ENCODE peak calls at places on chromosomes 16 and 17, in nine cellular contexts. S is GM06990; R is iPS DF 6.9; M is upper lobe of left lung; Z is right lobe of liver; C is HepG2; W is pancreas; E is Jurkat, Clone E6-1; F is AG10803. L is an unnamed sample.

GRCh38 chr17:66466933-66467367 is 164.5 kb downstream of the PRKCA start:
- DNase-seq in S (no peak), W (no peak), C (peak), R (no peak), Z (no peak), F (peak), E (no peak), M (no peak), L (peak)

GRCh38 chr16:24977673-24978065 is 37.5 kb downstream of the ARHGAP17 start:
- DNase-seq in S (no peak), W (no peak), Z (no peak), R (no peak), C (peak), E (no peak), F (peak), M (no peak), L (no peak)

GRCh38 chr16:88856122-88856827 is 472 bp downstream of the GALNS start:
- DNase-seq in S (no peak), F (no peak), R (no peak), M (no peak), C (no peak), E (no peak), W (peak), Z (no peak), L (peak)

GRCh38 chr16:58012481-58012880 is 11.3 kb downstream of the USB1 start:
- DNase-seq in S (no peak), W (no peak), R (no peak), F (no peak), C (no peak), Z (peak), E (no peak), M (no peak), L (no peak)

GRCh38 chr16:23031508-23032098 is 117.6 kb downstream of the USP31 start:
- DNase-seq in F (no peak), R (no peak), W (no peak), C (no peak), S (no peak), E (no peak), M (no peak), Z (no peak), L (no peak)

GRCh38 chr17:63740464-63741181 is 976 bp downstream of the STRADA start:
- DNase-seq in Z (no peak), M (no peak), R (no peak), E (no peak), F (peak), S (peak), C (no peak), W (no peak), L (no peak)

GRCh38 chr17:17269926-17270773 is 10.9 kb downstream of the COPS3 start:
- DNase-seq in Z (no peak), E (no peak), S (no peak), F (no peak), M (no peak), W (no peak), C (peak), R (peak), L (no peak)

GRCh38 chr17:74361613-74362391 is at the start of gene BTBD17:
- DNase-seq in S (no peak), Z (peak), W (peak), E (no peak), C (peak), F (no peak), R (no peak), M (peak), L (no peak)

GRCh38 chr16:22937169-22937568 is 123.2 kb downstream of the HS3ST2 start:
- DNase-seq in E (no peak), Z (no peak), S (no peak), C (no peak), R (no peak), W (no peak), M (no peak), F (no peak), L (no peak)

GRCh38 chr17:73360961-73361761 is 49.4 kb upstream of the CDC42EP4 start:
- DNase-seq in M (no peak), S (no peak), F (no peak), Z (no peak), R (no peak), C (no peak), W (no peak), E (no peak), L (no peak)

GRCh38 chr16:483351-484075 is 44.0 kb upstream of the CAPN15 start:
- DNase-seq in M (no peak), W (no peak), Z (no peak), S (no peak), F (no peak), C (no peak), R (no peak), E (no peak), L (peak)

GRCh38 chr16:70151941-70152509 is 21.6 kb upstream of the CLEC18C start:
- DNase-seq in C (no peak), R (no peak), E (no peak), Z (no peak), S (no peak), W (no peak), F (no peak), M (no peak), L (no peak)

GRCh38 chr16:4718466-4718865 is 15.6 kb downstream of the ANKS3 start:
- DNase-seq in Z (no peak), E (no peak), W (no peak), S (no peak), R (no peak), M (no peak), C (no peak), F (no peak), L (no peak)

GRCh38 chr17:28944862-28945741 is 6.2 kb downstream of the PHF12 start:
- DNase-seq in M (no peak), S (no peak), Z (no peak), C (no peak), R (no peak), W (no peak), E (no peak), F (peak), L (no peak)

GRCh38 chr17:9729034-9729650 is 62.2 kb downstream of the DHRS7C start:
- DNase-seq in Z (no peak), M (no peak), F (peak), S (no peak), E (peak), R (peak), W (no peak), C (peak), L (no peak)

GRCh38 chr16:57757326-57757786 is 21.8 kb downstream of the KATNB1 start:
- DNase-seq in S (peak), F (peak), E (peak), R (no peak), M (peak), W (peak), Z (peak), C (peak), L (peak)

GRCh38 chr17:34725008-34725407 is 145.6 kb downstream of the TMEM132E start:
- DNase-seq in F (no peak), M (no peak), W (no peak), S (no peak), R (no peak), E (no peak), Z (no peak), C (no peak), L (no peak)

GRCh38 chr17:6204203-6204722 is 134.1 kb downstream of the WSCD1 start:
- DNase-seq in M (no peak), Z (no peak), F (no peak), R (no peak), S (no peak), C (no peak), W (no peak), E (no peak), L (no peak)

GRCh38 chr16:56344518-56345405 is 80.6 kb downstream of the AMFR start:
- DNase-seq in F (no peak), M (no peak), S (no peak), C (no peak), R (no peak), W (peak), E (no peak), Z (peak), L (no peak)
- H3K4me3 ChIP-seq in F (no peak), M (no peak), S (no peak), C (no peak), R (no peak), W (no peak), E (no peak), Z (no peak), L (no peak)

GRCh38 chr17:47708864-47709541 is 15.0 kb downstream of the TBKBP1 start:
- DNase-seq in W (peak), E (no peak), Z (peak), R (no peak), C (no peak), F (no peak), M (no peak), S (no peak), L (no peak)
- H3K4me3 ChIP-seq in W (peak), E (no peak), Z (no peak), R (peak), C (no peak), F (no peak), M (peak), S (no peak), L (no peak)

DNA sequence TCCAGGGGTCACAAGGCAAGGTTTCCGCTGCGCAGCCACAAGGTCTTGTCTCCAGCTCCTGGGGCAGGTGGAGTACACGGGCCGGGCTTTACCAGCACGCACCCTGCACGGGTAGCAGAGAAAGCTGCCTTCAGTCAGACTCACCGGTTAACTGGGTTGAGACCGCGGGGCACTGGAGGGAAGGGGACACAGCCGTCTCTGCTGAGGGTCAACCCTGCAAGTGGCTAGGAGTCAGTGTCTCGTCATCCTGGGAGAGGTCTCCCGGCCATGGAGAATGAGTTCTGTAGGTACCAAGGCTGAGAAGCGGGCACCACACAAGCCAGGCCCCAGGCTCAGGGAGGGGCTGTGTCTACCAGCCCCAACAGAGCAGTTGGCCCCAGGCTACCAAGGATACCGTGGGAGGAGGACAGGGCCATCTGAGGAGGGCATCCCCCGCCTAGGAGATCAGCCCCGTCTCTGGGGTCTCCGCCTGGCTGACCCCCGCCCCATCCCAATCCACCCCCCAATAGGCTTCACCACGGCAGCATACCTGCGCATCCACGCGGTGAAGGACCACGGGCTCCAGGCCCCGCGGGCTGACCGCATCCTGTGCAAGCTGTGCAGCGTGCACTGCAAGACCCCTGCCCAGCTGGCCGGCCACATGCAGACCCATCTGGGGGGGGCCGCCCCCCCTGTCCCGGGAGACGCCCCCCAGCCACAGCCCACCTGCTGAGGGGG is 2.8 kb upstream of the PRRT2 start:
- DNase-seq in C (no peak), S (no peak), M (no peak), F (no peak), E (no peak), R (no peak), W (peak), Z (peak), L (no peak)
- H3K4me3 ChIP-seq in C (no peak), S (peak), M (no peak), F (peak), E (peak), R (no peak), W (no peak), Z (no peak), L (peak)

GRCh38 chr17:10804546-10804945 is 647 bp upstream of the TMEM238L start:
- DNase-seq in S (no peak), Z (no peak), E (no peak), R (no peak), W (no peak), C (no peak), M (no peak), F (no peak), L (no peak)

GRCh38 chr17:10803830-10804498 is at the start of gene TMEM238L:
- DNase-seq in W (no peak), Z (no peak), M (no peak), S (no peak), C (no peak), R (no peak), E (no peak), F (no peak), L (no peak)

GRCh38 chr17:10805911-10806310 is 2.0 kb upstream of the TMEM238L start:
- DNase-seq in S (no peak), C (no peak), R (no peak), M (peak), E (no peak), F (no peak), W (peak), Z (no peak), L (no peak)

GRCh38 chr17:10803350-10803749 is 549 bp downstream of the TMEM238L start:
- DNase-seq in W (no peak), R (no peak), C (no peak), E (no peak), M (no peak), S (no peak), Z (no peak), F (no peak), L (no peak)

GRCh38 chr17:10802487-10803284 is 1.2 kb downstream of the TMEM238L start:
- DNase-seq in S (no peak), W (no peak), Z (no peak), F (no peak), C (no peak), R (no peak), E (no peak), M (no peak), L (no peak)
- H3K4me3 ChIP-seq in S (no peak), W (no peak), Z (no peak), F (no peak), C (no peak), R (no peak), E (no peak), M (no peak), L (no peak)

DNA sequence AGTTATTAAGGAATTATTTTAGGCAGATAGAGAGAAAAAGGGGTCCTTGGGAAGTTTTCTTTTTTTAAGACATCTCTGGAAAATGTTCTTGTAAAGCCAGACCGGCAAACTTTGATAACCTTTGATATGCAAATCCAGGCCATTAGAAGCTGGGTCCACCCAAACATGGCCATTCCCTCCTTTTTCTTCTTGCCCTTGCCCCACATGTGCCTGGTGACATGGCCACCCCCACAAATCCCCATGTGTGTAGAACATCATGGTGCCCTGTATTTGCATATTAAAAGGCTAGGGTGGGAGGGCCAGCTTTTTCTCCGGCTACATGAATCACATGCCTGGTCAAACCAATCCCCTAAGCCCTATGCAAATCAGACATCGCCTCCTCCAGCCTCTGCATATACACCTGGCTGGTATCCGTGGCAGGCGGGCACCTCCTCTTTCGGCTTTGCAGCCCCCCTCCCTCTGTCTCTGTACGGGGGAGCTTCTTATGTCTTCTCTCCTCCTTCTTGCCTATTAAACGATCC is 43.9 kb upstream of the LYRM9 start:
- DNase-seq in E (no peak), R (no peak), S (no peak), C (no peak), F (no peak), Z (no peak), W (no peak), M (no peak), L (no peak)
- H3K4me3 ChIP-seq in E (no peak), R (no peak), S (no peak), C (no peak), F (no peak), Z (no peak), W (no peak), M (no peak), L (no peak)

GRCh38 chr16:79595916-79596450 is 4.6 kb downstream of the MAF start:
- DNase-seq in F (no peak), C (no peak), E (no peak), R (no peak), S (no peak), M (no peak), W (no peak), Z (no peak), L (no peak)

GRCh38 chr16:79597775-79598174 is 2.8 kb downstream of the MAF start:
- DNase-seq in R (no peak), M (no peak), C (no peak), S (no peak), W (no peak), E (no peak), Z (no peak), F (no peak), L (no peak)

GRCh38 chr16:79598341-79599181 is 2.0 kb downstream of the MAF start:
- DNase-seq in F (peak), Z (peak), S (peak), W (peak), E (no peak), R (no peak), C (no peak), M (peak), L (peak)

GRCh38 chr16:79595261-79595660 is 5.3 kb downstream of the MAF start:
- DNase-seq in R (no peak), M (no peak), W (no peak), Z (no peak), F (peak), C (no peak), E (no peak), S (no peak), L (no peak)

DNA sequence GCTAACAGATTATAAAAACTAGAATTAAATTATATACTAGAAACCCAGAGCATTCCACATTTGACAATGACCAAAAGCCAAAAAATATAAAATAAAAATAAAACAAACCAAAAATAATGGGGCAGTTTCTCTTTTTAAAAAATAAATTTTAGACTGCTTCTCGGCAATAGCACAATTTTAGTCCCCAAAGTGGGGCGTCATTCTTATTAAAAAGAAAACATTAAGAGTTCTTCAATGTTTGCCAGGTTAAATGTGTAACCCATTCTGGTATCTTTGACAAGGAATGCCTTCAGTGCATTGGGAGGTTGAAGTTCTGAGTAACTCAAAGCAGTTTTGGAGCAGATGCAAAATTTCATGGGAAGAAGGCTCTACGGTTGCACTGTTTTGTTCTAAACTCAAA is 3.3 kb downstream of the MAF start:
- DNase-seq in C (no peak), R (no peak), Z (no peak), W (no peak), E (no peak), F (no peak), S (no peak), M (no peak), L (no peak)
- H3K4me3 ChIP-seq in C (no peak), R (no peak), Z (peak), W (peak), E (no peak), F (peak), S (no peak), M (peak), L (no peak)

GRCh38 chr17:2173005-2173404 is 118.1 kb downstream of the HIC1 start:
- DNase-seq in M (peak), E (no peak), F (peak), W (no peak), R (no peak), C (no peak), Z (no peak), S (no peak), L (no peak)

GRCh38 chr17:2175294-2175628 is 120.4 kb downstream of the HIC1 start:
- DNase-seq in F (peak), E (no peak), Z (no peak), M (no peak), C (no peak), R (no peak), W (no peak), S (no peak), L (no peak)

GRCh38 chr17:2176484-2177175 is 121.7 kb downstream of the HIC1 start:
- DNase-seq in C (no peak), E (no peak), S (no peak), W (no peak), Z (no peak), R (no peak), F (no peak), M (no peak), L (no peak)

GRCh38 chr17:2174048-2174447 is 119.1 kb downstream of the HIC1 start:
- DNase-seq in E (no peak), R (no peak), S (no peak), F (no peak), C (no peak), Z (no peak), W (no peak), M (no peak), L (no peak)

DNA sequence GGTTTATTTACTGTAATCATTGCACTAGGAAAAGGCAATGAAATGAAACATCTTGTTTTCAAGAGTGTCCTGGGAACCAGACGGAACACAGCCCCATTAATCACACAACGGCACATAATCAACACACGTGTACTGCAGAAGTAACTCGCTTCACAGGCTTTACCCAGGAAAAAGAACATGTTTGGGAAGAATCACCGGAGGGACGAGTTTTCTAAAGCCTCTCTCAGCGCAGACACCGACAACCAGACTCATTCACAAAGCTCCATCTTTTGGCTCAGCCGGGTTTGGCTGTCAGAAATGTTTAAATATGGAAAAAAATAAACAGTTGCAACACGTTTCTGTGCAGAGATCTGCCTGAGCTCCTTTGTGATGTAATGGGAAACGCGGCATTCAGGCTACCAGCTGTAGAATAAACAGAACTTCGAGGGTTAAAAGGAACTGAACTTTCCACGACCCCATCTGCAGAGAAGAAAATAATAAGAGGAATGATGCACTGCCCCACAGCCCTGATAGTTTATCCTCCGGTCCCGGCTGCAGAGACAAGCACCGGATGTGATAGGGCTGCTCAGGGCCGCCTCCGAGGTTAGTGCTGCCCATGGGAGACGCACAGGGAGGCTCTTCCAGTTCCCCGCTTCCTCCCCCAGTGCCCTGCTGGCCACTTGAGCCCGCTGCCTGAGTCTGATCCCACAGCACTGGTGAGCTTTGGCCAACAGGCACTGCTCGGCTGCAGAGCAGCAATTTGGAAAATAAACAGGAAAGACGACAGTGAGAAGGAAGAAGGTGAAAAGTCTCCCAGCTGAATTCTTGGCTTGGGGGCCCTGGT is 119.8 kb downstream of the HIC1 start:
- DNase-seq in E (no peak), M (peak), W (peak), Z (peak), S (no peak), F (peak), R (no peak), C (peak), L (no peak)
- H3K4me3 ChIP-seq in E (no peak), M (no peak), W (peak), Z (no peak), S (no peak), F (peak), R (no peak), C (no peak), L (no peak)

DNA sequence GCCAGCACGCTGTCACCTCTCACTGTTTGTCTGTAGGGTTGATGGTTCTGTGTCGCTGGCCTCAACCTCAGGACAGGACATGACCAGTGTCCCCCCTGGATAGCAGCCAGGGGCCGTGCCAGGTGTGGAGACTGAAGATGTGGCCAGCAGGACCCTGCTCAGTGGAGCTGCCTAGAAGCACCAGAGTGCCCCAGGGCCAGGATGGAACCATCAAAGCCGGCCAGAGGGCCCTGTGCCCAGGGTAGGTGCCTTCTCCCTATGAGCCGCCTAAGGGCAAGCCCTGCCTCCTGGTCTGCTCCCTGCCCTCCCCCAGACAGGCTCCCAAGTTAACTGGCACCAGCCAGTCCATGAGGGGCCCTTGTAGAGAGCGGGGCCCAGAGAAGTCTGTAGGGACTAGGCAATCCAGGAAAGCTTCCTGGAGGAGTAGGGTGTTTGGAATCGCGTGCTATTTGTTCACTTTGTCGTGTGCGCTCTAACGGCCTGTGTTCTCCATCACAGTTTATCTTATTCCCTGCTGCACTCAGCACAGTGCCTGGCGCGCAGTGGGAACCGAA is 546 bp upstream of the NDUFB10 start:
- DNase-seq in W (peak), S (peak), R (no peak), M (no peak), E (no peak), C (no peak), Z (peak), F (no peak), L (no peak)
- H3K4me3 ChIP-seq in W (peak), S (no peak), R (peak), M (peak), E (peak), C (peak), Z (peak), F (peak), L (no peak)

L was measured in Caco-2.